ENCODE peak calls at places on chromosome 2, in four cellular contexts. X is small intestine, M is tibial artery, C is endothelial cell of umbilical vein. O is an unnamed sample.

GRCh38 chr2:173612354-173612753 is 257.7 kb downstream of the CDCA7 start:
- DNase-seq in X (no peak), M (no peak), C (no peak), O (no peak)

GRCh38 chr2:238478216-238478615 is 51.5 kb downstream of the ASB1 start:
- DNase-seq in X (no peak), M (no peak), C (no peak), O (no peak)

GRCh38 chr2:237432484-237433092 is 18.6 kb upstream of the COL6A3 start:
- DNase-seq in X (peak; percentile 14), M (no peak), C (no peak), O (peak; percentile 27)

GRCh38 chr2:206116278-206116677 is 30.3 kb upstream of the INO80D start:
- DNase-seq in X (no peak), M (no peak), C (no peak), O (no peak)

GRCh38 chr2:69375494-69376353 is 11.3 kb downstream of the GFPT1 start:
- DNase-seq in X (peak; percentile 50), M (no peak), C (peak; percentile 40), O (no peak)

GRCh38 chr2:85613717-85614515 is 2.0 kb upstream of the C2orf68 start:
- DNase-seq in X (no peak), M (no peak), C (no peak), O (no peak)

GRCh38 chr2:136023416-136023815 is 38.0 kb upstream of the DARS1 start:
- DNase-seq in X (no peak), M (no peak), C (no peak), O (no peak)

GRCh38 chr2:199668648-199669047 is 182.3 kb downstream of the FTCDNL1 start:
- DNase-seq in X (no peak), M (no peak), C (no peak), O (no peak)

GRCh38 chr2:162111958-162112850 is 38.2 kb upstream of the DPP4 start:
- DNase-seq in X (no peak), M (no peak), C (no peak), O (no peak)

GRCh38 chr2:207311316-207312005 is 145.7 kb upstream of the KLF7 start:
- DNase-seq in X (peak; percentile 42), M (peak; percentile 67), C (peak; percentile 88), O (no peak)

GRCh38 chr2:238615187-238615586 is 188.5 kb downstream of the ASB1 start:
- DNase-seq in X (no peak), M (peak; percentile 53), C (no peak), O (no peak)

GRCh38 chr2:36549063-36549662 is 48.8 kb downstream of the FEZ2 start:
- DNase-seq in X (no peak), M (no peak), C (peak; percentile 90), O (no peak)

GRCh38 chr2:46230115-46230571 is 67.1 kb upstream of the EPAS1 start:
- DNase-seq in X (no peak), M (peak; percentile 85), C (no peak), O (no peak)

GRCh38 chr2:218051908-218052307 is 17.1 kb upstream of the RUFY4 start:
- DNase-seq in X (no peak), M (no peak), C (no peak), O (no peak)

GRCh38 chr2:109457811-109458210 is 156.0 kb downstream of the SEPTIN10 start:
- DNase-seq in X (no peak), M (peak; percentile 75), C (no peak), O (no peak)

GRCh38 chr2:136281281-136282117 is 163.6 kb upstream of the CXCR4 start:
- DNase-seq in X (no peak), M (no peak), C (no peak), O (peak; percentile 59)

GRCh38 chr2:215505044-215505786 is 69.3 kb upstream of the FN1 start:
- DNase-seq in X (peak; percentile 93), M (no peak), C (peak; percentile 81), O (no peak)

GRCh38 chr2:119142822-119143221 is 15.7 kb downstream of the C1QL2 start:
- DNase-seq in X (no peak), M (no peak), C (no peak), O (no peak)

GRCh38 chr2:231996797-231997555 is 35.5 kb downstream of the DIS3L2 start:
- DNase-seq in X (no peak), M (no peak), C (no peak), O (no peak)

GRCh38 chr2:8892149-8892548 is 54.7 kb upstream of the KIDINS220 start:
- DNase-seq in X (no peak), M (no peak), C (no peak), O (no peak)

GRCh38 chr2:3001595-3002184 is 375.9 kb downstream of the EIPR1 start:
- DNase-seq in X (peak; percentile 40), M (no peak), C (no peak), O (no peak)

GRCh38 chr2:36658277-36658748 is 38.2 kb upstream of the VIT start:
- DNase-seq in X (no peak), M (no peak), C (no peak), O (no peak)

GRCh38 chr2:202038471-202039277 is 5.0 kb downstream of the FZD7 start:
- DNase-seq in X (peak; percentile 88), M (no peak), C (no peak), O (no peak)

GRCh38 chr2:120539937-120540718 is 194.2 kb downstream of the INHBB start:
- DNase-seq in X (no peak), M (peak; percentile 97), C (no peak), O (no peak)

GRCh38 chr2:75340560-75340959 is 141.2 kb upstream of the TACR1 start:
- DNase-seq in X (no peak), M (no peak), C (no peak), O (no peak)

GRCh38 chr2:27940090-27940671 is 49.7 kb downstream of the BABAM2 start:
- DNase-seq in X (no peak), M (no peak), C (peak; percentile 71), O (no peak)

DNA sequence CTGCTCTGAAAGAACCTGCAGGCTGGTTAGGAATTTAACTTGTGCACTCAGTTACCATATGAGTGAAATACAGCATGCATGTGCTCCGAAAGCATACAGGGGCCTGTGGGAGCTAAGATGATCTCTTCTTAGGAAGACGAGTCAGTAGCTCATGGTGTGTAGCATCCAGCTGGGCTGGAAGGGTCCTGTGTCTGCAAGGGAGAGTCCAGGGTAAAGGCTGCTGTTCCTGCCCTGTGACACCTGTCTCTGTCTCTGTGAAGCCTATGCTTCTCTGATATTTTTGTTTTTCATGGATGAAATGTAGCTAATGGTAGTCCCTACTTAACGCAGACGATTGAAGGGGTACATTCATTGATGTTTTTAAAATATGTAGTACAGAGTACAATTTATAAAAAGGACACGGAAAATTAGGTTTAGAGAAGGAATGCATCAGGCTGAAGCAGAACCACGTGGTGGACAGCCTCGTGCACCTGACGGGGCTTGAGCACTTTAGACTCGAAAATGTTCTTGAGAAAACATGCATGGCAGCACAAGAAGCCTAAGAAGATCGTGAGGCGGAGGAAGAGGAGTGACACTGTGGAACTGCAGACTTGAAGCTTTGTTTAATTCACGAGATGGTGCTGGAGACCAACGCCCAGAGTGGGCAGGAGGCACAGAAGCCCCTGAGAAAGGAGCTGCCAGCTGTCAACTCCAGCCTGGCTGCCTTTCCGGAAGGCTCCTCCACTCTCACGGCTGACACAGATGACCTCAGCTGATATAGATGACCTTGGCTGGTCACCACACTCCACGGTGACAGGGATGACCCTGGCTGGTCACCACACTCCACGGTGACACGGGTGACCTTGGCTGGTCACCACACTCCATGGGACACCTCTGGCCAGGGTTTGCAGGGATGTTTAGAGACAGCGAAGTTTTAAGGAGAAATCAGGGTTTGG is 110.6 kb downstream of the TMEM18 start:
- DNase-seq in X (no peak), M (no peak), C (no peak), O (no peak)
- H3K9me3 ChIP-seq in X (no peaks in the 10 kb centered on the region), M (no peaks in the 10 kb centered on the region), C (peaks cover 5% of the 10 kb centered on the region), O (no peaks in the 10 kb centered on the region)

GRCh38 chr2:240529344-240529999 is 28.3 kb downstream of the ANKMY1 start:
- DNase-seq in X (no peak), M (no peak), C (no peak), O (no peak)
- H3K9me3 ChIP-seq in X (no peaks in the 10 kb centered on the region), M (peaks cover 4% of the 10 kb centered on the region), C (peaks cover 5% of the 10 kb centered on the region), O (peaks cover 5% of the 10 kb centered on the region)

DNA sequence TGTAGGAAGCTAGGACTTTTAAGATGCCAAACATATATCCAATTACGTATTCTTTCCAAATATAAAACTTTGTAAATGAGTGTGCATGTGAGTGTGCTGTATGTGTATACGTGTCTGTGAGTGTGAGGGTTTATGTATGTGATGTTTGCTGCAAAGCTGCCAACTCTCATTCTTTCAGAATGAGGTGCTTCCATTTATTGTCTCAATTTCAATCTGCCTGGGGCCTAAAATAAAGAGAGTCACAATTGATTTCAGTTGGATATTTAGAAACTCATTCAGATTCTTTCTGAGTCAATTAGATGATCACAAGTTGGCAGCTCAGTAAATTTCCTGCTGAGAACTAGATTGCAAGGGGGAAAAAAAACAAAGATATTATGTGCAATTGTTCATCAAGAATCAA is 621.3 kb upstream of the ACVR2A start:
- DNase-seq in X (no peak), M (no peak), C (no peak), O (no peak)
- H3K9me3 ChIP-seq in X (no peaks in the 10 kb centered on the region), M (no peaks in the 10 kb centered on the region), C (no peaks in the 10 kb centered on the region), O (no peaks in the 10 kb centered on the region)

DNA sequence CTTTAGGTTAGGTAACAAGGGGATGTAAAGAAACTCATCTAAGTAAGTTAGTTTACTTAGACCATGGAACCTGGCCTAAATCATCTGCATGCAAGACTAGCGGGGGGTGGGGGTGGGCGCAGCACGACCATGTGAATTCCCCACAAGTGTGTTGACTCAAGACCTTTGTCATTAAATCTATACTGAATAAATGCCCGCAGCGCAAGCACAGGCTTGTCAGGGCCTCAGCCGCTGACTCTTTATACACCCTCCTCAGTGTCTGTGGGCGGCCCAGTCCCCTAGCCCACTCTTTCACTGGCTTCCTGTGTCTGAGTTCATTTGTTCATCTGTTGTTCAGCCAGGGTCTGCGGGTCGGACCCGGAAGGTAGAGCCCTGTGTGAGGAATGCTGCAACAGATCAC is 17.8 kb downstream of the MAP3K2 start:
- DNase-seq in X (no peak), M (no peak), C (no peak), O (no peak)
- H3K9me3 ChIP-seq in X (no peaks in the 10 kb centered on the region), M (no peaks in the 10 kb centered on the region), C (no peaks in the 10 kb centered on the region), O (peaks cover 5% of the 10 kb centered on the region)

GRCh38 chr2:241582806-241583205 is 24.3 kb downstream of the BOK start:
- DNase-seq in X (no peak), M (no peak), C (no peak), O (no peak)

GRCh38 chr2:241586564-241587264 is 28.2 kb downstream of the BOK start:
- DNase-seq in X (no peak), M (no peak), C (no peak), O (no peak)

GRCh38 chr2:241579281-241579680 is 20.7 kb downstream of the BOK start:
- DNase-seq in X (no peak), M (peak; percentile 50), C (no peak), O (no peak)

GRCh38 chr2:241582328-241582727 is 23.8 kb downstream of the BOK start:
- DNase-seq in X (no peak), M (no peak), C (no peak), O (no peak)

DNA sequence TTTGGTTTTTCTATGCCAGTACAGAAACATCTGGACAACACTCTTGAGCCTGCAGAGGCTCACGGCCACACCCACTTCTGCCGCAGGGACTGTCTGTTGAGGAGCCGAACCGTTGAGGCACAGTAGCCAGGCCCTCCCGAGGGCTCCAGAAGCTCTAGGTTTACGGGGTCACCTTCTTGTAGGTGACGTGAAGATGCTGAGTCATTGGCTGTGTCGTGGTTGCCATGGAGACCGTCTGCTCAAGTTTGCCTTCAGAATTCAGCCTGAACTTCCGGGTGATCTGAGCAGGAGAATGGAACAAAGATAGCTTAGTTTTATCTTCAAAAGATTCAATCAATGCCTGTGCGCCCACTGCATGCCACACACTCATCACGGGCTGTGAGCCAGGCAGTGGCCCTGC is 25.9 kb downstream of the BOK start:
- DNase-seq in X (no peak), M (no peak), C (no peak), O (no peak)
- H3K9me3 ChIP-seq in X (peaks cover 3% of the 10 kb centered on the region), M (peaks cover 23% of the 10 kb centered on the region), C (peaks cover 2% of the 10 kb centered on the region), O (peaks cover 3% of the 10 kb centered on the region)

GRCh38 chr2:229059331-229060033 is 211.6 kb downstream of the PID1 start:
- DNase-seq in X (no peak), M (no peak), C (no peak), O (no peak)
- H3K9me3 ChIP-seq in X (no peaks in the 10 kb centered on the region), M (no peaks in the 10 kb centered on the region), C (peaks cover 6% of the 10 kb centered on the region), O (no peaks in the 10 kb centered on the region)

GRCh38 chr2:195961873-195962272 is 106.8 kb downstream of the DNAH7 start:
- DNase-seq in X (no peak), M (no peak), C (no peak), O (no peak)
- H3K9me3 ChIP-seq in X (no peaks in the 10 kb centered on the region), M (no peaks in the 10 kb centered on the region), C (no peaks in the 10 kb centered on the region), O (no peaks in the 10 kb centered on the region)

O was measured in T-helper 17 cell.